ENCODE peak calls at places on chromosomes 5 and 9, in six cellular contexts. O is A549, I is HepG2, F is endothelial cell of umbilical vein, Z is K562, N is GM12878. Q is an unnamed sample.

GRCh38 chr5:76870046-76870445 is 20.2 kb downstream of the S100Z start:
- DNase-seq in I (peak), N (no peak), O (no peak), F (no peak), Z (no peak), Q (no peak)

GRCh38 chr5:79699766-79700400 is 10.2 kb downstream of the CMYA5 start:
- DNase-seq in N (no peak), F (no peak), Z (no peak), O (no peak), I (no peak), Q (no peak)

GRCh38 chr5:96852769-96853168 is 23.5 kb upstream of the ERAP2 start:
- DNase-seq in O (no peak), Z (no peak), F (no peak), N (no peak), I (no peak), Q (no peak)

GRCh38 chr5:72917371-72917776 is 38.5 kb upstream of the FCHO2 start:
- DNase-seq in F (no peak), N (no peak), Z (no peak), O (no peak), I (no peak), Q (no peak)

GRCh38 chr5:151104795-151105194 is 24.0 kb upstream of the TNIP1 start:
- DNase-seq in N (no peak), F (no peak), I (peak), O (no peak), Z (no peak), Q (no peak)

GRCh38 chr9:87887151-87887505 is 4.5 kb downstream of the SPATA31E1 start:
- DNase-seq in F (no peak), N (no peak), I (no peak), Z (no peak), O (no peak), Q (no peak)

GRCh38 chr9:130118841-130119520 is 53.2 kb upstream of the NCS1 start:
- DNase-seq in N (no peak), F (no peak), I (no peak), Z (no peak), O (no peak), Q (no peak)

GRCh38 chr5:176319827-176320554 is 41.6 kb downstream of the KIAA1191 start:
- DNase-seq in O (peak), I (peak), F (no peak), N (no peak), Z (no peak), Q (peak)

GRCh38 chr9:16278420-16278999 is 592.0 kb downstream of the BNC2 start:
- DNase-seq in N (no peak), Z (no peak), O (no peak), F (no peak), I (no peak), Q (no peak)

GRCh38 chr5:53019320-53019719 is 30.2 kb downstream of the ITGA2 start:
- DNase-seq in O (peak), Z (no peak), I (peak), N (no peak), F (peak), Q (no peak)

GRCh38 chr5:90193185-90193822 is 216.3 kb downstream of the CETN3 start:
- DNase-seq in F (no peak), N (no peak), O (no peak), I (no peak), Z (no peak), Q (no peak)

GRCh38 chr9:129221233-129221632 is 43.2 kb upstream of the IER5L start:
- DNase-seq in N (no peak), O (no peak), I (no peak), Z (no peak), F (no peak), Q (peak)

GRCh38 chr9:87763286-87763685 is 37.4 kb downstream of the CTSL start:
- DNase-seq in O (no peak), Z (no peak), I (no peak), F (no peak), N (no peak), Q (no peak)

GRCh38 chr9:115378246-115378645 is 260.3 kb upstream of the TNC start:
- DNase-seq in F (no peak), Z (no peak), I (no peak), N (no peak), O (no peak), Q (no peak)

GRCh38 chr5:72380491-72381274 is 60.5 kb downstream of the PTCD2 start:
- DNase-seq in O (no peak), Z (no peak), F (no peak), I (no peak), N (no peak), Q (peak)

GRCh38 chr5:75601996-75602395 is 9.3 kb upstream of the ANKDD1B start:
- DNase-seq in N (no peak), F (no peak), Z (no peak), I (no peak), O (no peak), Q (no peak)

GRCh38 chr9:114372971-114373591 is 14.7 kb downstream of the AKNA start:
- DNase-seq in F (no peak), O (no peak), Z (no peak), I (no peak), N (peak), Q (peak)

GRCh38 chr5:68074633-68075032 is 140.9 kb upstream of the PIK3R1 start:
- DNase-seq in O (no peak), F (no peak), N (no peak), I (no peak), Z (no peak), Q (no peak)

GRCh38 chr5:57804007-57804444 is 321.4 kb upstream of the ACTBL2 start:
- DNase-seq in O (no peak), I (no peak), N (no peak), F (no peak), Z (no peak), Q (no peak)

GRCh38 chr5:137142371-137143243 is 356.5 kb downstream of the SPOCK1 start:
- DNase-seq in N (peak), O (no peak), F (no peak), Z (no peak), I (no peak), Q (no peak)

GRCh38 chr9:7216004-7216821 is 458.4 kb downstream of the KDM4C start:
- DNase-seq in Z (no peak), N (no peak), O (no peak), F (no peak), I (peak), Q (peak)

GRCh38 chr9:36486454-36486932 is 86.2 kb upstream of the MELK start:
- DNase-seq in Z (peak), O (no peak), I (no peak), F (peak), N (no peak), Q (no peak)

GRCh38 chr5:39102684-39103155 is 28.5 kb upstream of the RICTOR start:
- DNase-seq in F (no peak), O (no peak), I (peak), Z (peak), N (no peak), Q (no peak)

GRCh38 chr5:131417240-131417869 is 153.5 kb downstream of the CDC42SE2 start:
- DNase-seq in O (peak), N (peak), Z (peak), F (peak), I (peak), Q (peak)
- TF ChIP-seq MYC in O (no peak), N (no peak), Z (no peak), F (no peak), I (no peak), Q (no peak)

GRCh38 chr5:140982083-140982716 is 15.9 kb downstream of the PCDHAC2 start:
- DNase-seq in N (no peak), I (no peak), O (no peak), F (no peak), Z (no peak), Q (no peak)
- TF ChIP-seq CTCF in N (no peak), I (no peak), O (no peak), F (no peak), Z (no peak), Q (no peak)

DNA sequence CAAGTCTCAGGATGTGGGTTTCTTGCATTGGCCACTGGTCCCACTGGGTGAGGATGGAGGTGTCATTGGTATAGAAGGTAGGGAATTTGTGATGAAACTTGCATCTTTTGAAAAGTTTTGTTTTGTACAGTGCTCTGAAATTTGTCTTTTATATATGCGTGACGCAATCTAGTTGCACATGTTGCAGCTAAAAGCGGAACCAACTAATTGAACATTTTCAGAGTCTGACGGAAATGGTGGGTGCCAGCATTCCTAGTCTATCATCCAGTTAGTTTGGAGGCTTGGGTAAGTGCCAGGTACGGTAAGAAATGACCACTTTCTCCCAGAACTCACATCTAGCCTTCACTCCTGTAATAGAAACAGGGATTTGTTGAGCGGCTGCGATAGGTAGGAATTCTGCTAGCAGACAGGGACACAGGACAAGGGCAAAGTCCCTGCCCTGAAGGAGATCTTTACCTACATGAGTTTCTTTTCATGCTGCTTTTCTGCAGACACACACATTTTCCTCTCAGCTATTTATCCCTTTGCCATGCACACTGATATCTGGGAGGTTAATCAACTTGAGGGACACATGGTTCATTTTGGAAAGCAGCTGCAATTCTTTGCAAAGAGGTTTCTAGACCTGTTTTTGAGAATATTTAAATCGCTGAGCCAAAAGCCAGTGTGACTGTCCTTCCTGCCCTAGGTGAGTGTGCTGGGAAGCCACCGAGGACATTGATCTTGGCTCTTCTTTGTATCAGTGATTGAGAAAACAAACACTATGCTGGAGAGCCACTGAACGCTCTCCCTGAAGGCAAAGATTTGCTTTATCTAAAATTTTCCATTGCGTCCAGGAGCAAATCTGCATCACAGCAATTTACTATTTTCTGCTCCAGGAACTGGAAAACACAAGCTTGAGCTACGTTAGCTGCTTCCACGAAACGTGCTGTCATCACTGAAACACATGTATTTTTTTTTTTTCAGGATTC is 89.7 kb downstream of the DAP start:
- DNase-seq in F (no peak), Z (no peak), N (no peak), O (no peak), I (no peak), Q (peak)
- TF ChIP-seq MAX in F (no peak), Z (no peak), N (no peak), O (no peak), I (no peak), Q (peak)

DNA sequence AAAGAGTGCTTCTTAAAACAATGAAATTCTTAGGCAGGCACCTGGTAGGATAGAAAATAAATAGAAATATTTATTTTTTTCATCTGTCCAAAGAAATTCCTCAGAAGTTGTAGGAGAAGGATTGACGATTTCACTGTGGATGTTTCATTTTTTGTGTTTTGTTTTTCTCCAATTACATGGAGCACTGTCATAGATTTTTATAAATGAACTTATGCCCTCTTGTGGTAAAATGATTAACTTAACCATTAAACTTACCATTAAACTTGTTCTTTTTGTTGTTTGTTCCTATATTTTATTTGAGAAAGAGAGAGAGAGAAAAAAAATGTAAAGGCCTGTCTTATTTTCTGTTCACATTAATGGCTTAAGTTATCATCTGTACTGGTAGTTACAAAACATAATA is 339.2 kb downstream of the PRR16 start:
- DNase-seq in F (peak), I (no peak), Z (no peak), O (no peak), N (no peak), Q (peak)
- TF ChIP-seq MYC in F (no peak), I (no peak), Z (no peak), O (no peak), N (no peak), Q (no peak)

DNA sequence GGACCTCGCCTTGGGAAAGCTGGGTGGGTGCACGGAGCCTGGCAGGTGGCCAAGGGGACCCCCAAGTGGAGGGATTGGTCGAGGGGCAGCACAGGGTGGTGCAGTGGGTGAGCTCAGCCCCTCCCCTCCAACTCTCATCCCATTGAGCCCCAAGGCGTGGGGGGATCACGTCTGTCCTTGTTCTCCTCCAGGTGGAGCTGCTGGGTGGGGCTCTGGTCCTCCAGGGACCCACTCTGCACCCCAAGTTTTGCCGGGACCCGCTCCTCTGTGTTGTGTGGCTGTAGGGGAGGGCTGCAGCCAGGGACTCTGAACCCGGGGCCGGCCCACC is 3.6 kb upstream of the FUT7 start:
- DNase-seq in Z (no peak), I (no peak), F (no peak), O (no peak), N (no peak), Q (no peak)
- TF ChIP-seq CTCF in Z (no peak), I (no peak), F (no peak), O (peak), N (no peak), Q (no peak)

DNA sequence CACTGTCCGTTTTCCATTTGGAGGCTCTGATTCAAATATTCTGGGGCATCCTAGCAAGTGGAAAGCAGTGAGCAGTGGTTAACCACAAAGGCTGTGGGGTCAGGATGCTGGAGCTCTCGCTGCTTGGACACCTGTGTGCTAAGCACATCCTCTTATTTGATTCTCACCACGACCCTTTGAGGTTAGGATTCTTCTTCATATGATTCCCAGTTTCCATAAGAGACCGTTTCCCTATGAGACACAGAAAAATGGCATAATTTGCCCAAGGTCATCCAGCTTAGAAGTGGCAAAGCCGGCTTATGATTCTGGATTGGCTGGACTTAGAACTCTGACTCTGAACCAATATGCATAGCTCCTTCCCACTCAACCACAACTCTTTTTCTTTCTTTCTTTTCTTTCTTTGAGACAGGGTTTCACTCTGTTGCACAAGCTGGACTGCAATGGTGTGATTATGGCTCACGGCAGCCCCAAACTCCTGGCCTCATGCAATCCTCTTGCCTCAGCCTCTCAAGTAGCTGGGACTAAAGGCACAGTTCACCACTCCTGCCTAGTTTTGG is 207.7 kb downstream of the TTLL11 start:
- DNase-seq in O (no peak), F (no peak), Z (no peak), I (no peak), N (no peak), Q (no peak)
- TF ChIP-seq MAX in O (no peak), F (no peak), Z (no peak), I (no peak), N (no peak), Q (no peak)

GRCh38 chr9:127873886-127874285 is 3.6 kb downstream of the AK1 start:
- DNase-seq in F (peak), I (no peak), Z (no peak), N (no peak), O (no peak), Q (no peak)
- TF ChIP-seq MYC in F (no peak), I (no peak), Z (no peak), N (no peak), O (no peak), Q (no peak)

GRCh38 chr9:93164085-93164484 is 19.9 kb upstream of the WNK2 start:
- DNase-seq in Z (no peak), F (no peak), N (no peak), I (no peak), O (no peak), Q (no peak)
- TF ChIP-seq CTCF in Z (no peak), F (no peak), N (no peak), I (peak), O (no peak), Q (no peak)

GRCh38 chr5:158852622-158853021 is 247.1 kb downstream of the EBF1 start:
- DNase-seq in F (no peak), I (no peak), O (no peak), Z (no peak), N (no peak), Q (no peak)
- TF ChIP-seq MAX in F (no peak), I (no peak), O (no peak), Z (no peak), N (no peak), Q (no peak)

GRCh38 chr5:133402781-133403180 is 209.6 kb downstream of the FSTL4 start:
- DNase-seq in F (no peak), Z (no peak), I (no peak), O (no peak), N (no peak), Q (no peak)
- TF ChIP-seq MYC in F (no peak), Z (no peak), I (no peak), O (no peak), N (no peak), Q (no peak)

Q was measured in NB4.